ENCODE peak calls at places on chromosomes 12 and 14, in six cellular contexts. One of them, this sample, is unnamed.

GRCh38 chr14:55760801-55761200 is 180.8 kb downstream of the KTN1 start:
- DNase-seq in Karpas-422: no peak
- DNase-seq in fibroblast of lung: no peak
- DNase-seq in mammary epithelial cell: no peak
- DNase-seq in K562: no peak
- DNase-seq in HCT116: no peak
- DNase-seq in this sample: no peak

GRCh38 chr14:50569714-50570274 is 9.8 kb downstream of the ATL1 start:
- DNase-seq in Karpas-422: no peak
- DNase-seq in fibroblast of lung: no peak
- DNase-seq in mammary epithelial cell: no peak
- DNase-seq in K562: no peak
- DNase-seq in HCT116: no peak
- DNase-seq in this sample: no peak

GRCh38 chr14:67820428-67820881 is 876 bp downstream of the RAD51B start:
- DNase-seq in Karpas-422: peak; percentile 75
- DNase-seq in fibroblast of lung: peak; percentile 14
- DNase-seq in mammary epithelial cell: peak; percentile 8
- DNase-seq in K562: peak; percentile 26
- DNase-seq in HCT116: no peak
- DNase-seq in this sample: peak; percentile 32

GRCh38 chr12:27732281-27732680 is 21.6 kb downstream of the MRPS35 start:
- DNase-seq in Karpas-422: peak; percentile 66
- DNase-seq in fibroblast of lung: peak; percentile 6
- DNase-seq in mammary epithelial cell: peak; percentile 5
- DNase-seq in K562: peak; percentile 23
- DNase-seq in HCT116: no peak
- DNase-seq in this sample: peak; percentile 50

GRCh38 chr14:51848120-51848519 is 12.3 kb upstream of the GNG2 start:
- DNase-seq in Karpas-422: no peak
- DNase-seq in fibroblast of lung: no peak
- DNase-seq in mammary epithelial cell: peak; percentile 91
- DNase-seq in K562: no peak
- DNase-seq in HCT116: no peak
- DNase-seq in this sample: no peak

GRCh38 chr12:113170457-113170856 is 14.8 kb downstream of the DDX54 start:
- DNase-seq in Karpas-422: no peak
- DNase-seq in fibroblast of lung: no peak
- DNase-seq in mammary epithelial cell: no peak
- DNase-seq in K562: no peak
- DNase-seq in HCT116: no peak
- DNase-seq in this sample: no peak

GRCh38 chr14:102868956-102869531 is 53.4 kb upstream of the AMN start:
- DNase-seq in Karpas-422: no peak
- DNase-seq in fibroblast of lung: no peak
- DNase-seq in mammary epithelial cell: no peak
- DNase-seq in K562: no peak
- DNase-seq in HCT116: no peak
- DNase-seq in this sample: no peak

GRCh38 chr12:105507311-105508035 is 177.0 kb downstream of the C12orf75 start:
- DNase-seq in Karpas-422: no peak
- DNase-seq in fibroblast of lung: no peak
- DNase-seq in mammary epithelial cell: no peak
- DNase-seq in K562: no peak
- DNase-seq in HCT116: no peak
- DNase-seq in this sample: no peak

GRCh38 chr14:81418057-81418790 is 18.1 kb upstream of the STON2 start:
- DNase-seq in Karpas-422: no peak
- DNase-seq in fibroblast of lung: no peak
- DNase-seq in mammary epithelial cell: no peak
- DNase-seq in K562: no peak
- DNase-seq in HCT116: no peak
- DNase-seq in this sample: no peak

GRCh38 chr12:29957835-29958234 is 174.1 kb upstream of the TMTC1 start:
- DNase-seq in Karpas-422: no peak
- DNase-seq in fibroblast of lung: peak; percentile 15
- DNase-seq in mammary epithelial cell: no peak
- DNase-seq in K562: peak; percentile 3
- DNase-seq in HCT116: no peak
- DNase-seq in this sample: no peak

GRCh38 chr14:20332946-20333782 is at the start of gene CCNB1IP1:
- DNase-seq in Karpas-422: peak; percentile 96
- DNase-seq in fibroblast of lung: peak; percentile 95
- DNase-seq in mammary epithelial cell: peak; percentile 89
- DNase-seq in K562: peak; percentile 89
- DNase-seq in HCT116: peak; percentile 91
- DNase-seq in this sample: peak; percentile 97

GRCh38 chr12:65664715-65665250 is 159.5 kb upstream of the HMGA2 start:
- DNase-seq in Karpas-422: peak; percentile 7
- DNase-seq in fibroblast of lung: no peak
- DNase-seq in mammary epithelial cell: no peak
- DNase-seq in K562: no peak
- DNase-seq in HCT116: no peak
- DNase-seq in this sample: no peak

GRCh38 chr14:68495101-68495637 is 297.7 kb downstream of the ZFP36L1 start:
- DNase-seq in Karpas-422: peak; percentile 45
- DNase-seq in fibroblast of lung: no peak
- DNase-seq in mammary epithelial cell: peak; percentile 69
- DNase-seq in K562: no peak
- DNase-seq in HCT116: no peak
- DNase-seq in this sample: no peak

GRCh38 chr14:104084251-104085002 is 1.1 kb upstream of the ASPG start:
- DNase-seq in Karpas-422: no peak
- DNase-seq in fibroblast of lung: no peak
- DNase-seq in mammary epithelial cell: no peak
- DNase-seq in K562: no peak
- DNase-seq in HCT116: no peak
- DNase-seq in this sample: no peak

GRCh38 chr12:1830981-1831930 is 10.9 kb downstream of the LRTM2 start:
- DNase-seq in Karpas-422: no peak
- DNase-seq in fibroblast of lung: peak; percentile 57
- DNase-seq in mammary epithelial cell: peak; percentile 57
- DNase-seq in K562: peak; percentile 49
- DNase-seq in HCT116: no peak
- DNase-seq in this sample: peak; percentile 90

GRCh38 chr14:78950654-78951053 is 780.5 kb downstream of the NRXN3 start:
- DNase-seq in Karpas-422: no peak
- DNase-seq in fibroblast of lung: no peak
- DNase-seq in mammary epithelial cell: no peak
- DNase-seq in K562: no peak
- DNase-seq in HCT116: no peak
- DNase-seq in this sample: no peak

GRCh38 chr14:35829449-35829848 is 3.3 kb downstream of the BRMS1L start:
- DNase-seq in Karpas-422: no peak
- DNase-seq in fibroblast of lung: peak; percentile 32
- DNase-seq in mammary epithelial cell: no peak
- DNase-seq in K562: no peak
- DNase-seq in HCT116: no peak
- DNase-seq in this sample: no peak

GRCh38 chr12:52296572-52297215 is 5.4 kb upstream of the KRT81 start:
- DNase-seq in Karpas-422: no peak
- DNase-seq in fibroblast of lung: no peak
- DNase-seq in mammary epithelial cell: no peak
- DNase-seq in K562: no peak
- DNase-seq in HCT116: no peak
- DNase-seq in this sample: no peak

GRCh38 chr12:96420255-96420930 is 20.2 kb upstream of the CDK17 start:
- DNase-seq in Karpas-422: no peak
- DNase-seq in fibroblast of lung: no peak
- DNase-seq in mammary epithelial cell: no peak
- DNase-seq in K562: no peak
- DNase-seq in HCT116: no peak
- DNase-seq in this sample: no peak
- H2AFZ ChIP-seq in Karpas-422: no peak overlapping the region
- H2AFZ ChIP-seq in fibroblast of lung: no peak overlapping the region
- H2AFZ ChIP-seq in mammary epithelial cell: no peak overlapping the region
- H2AFZ ChIP-seq in K562: no peak overlapping the region
- H2AFZ ChIP-seq in HCT116: no peak overlapping the region
- H2AFZ ChIP-seq in this sample: peak overlapping the region; percentile 67

GRCh38 chr12:89513544-89513943 is 11.1 kb downstream of the GALNT4 start:
- DNase-seq in Karpas-422: no peak
- DNase-seq in fibroblast of lung: no peak
- DNase-seq in mammary epithelial cell: no peak
- DNase-seq in K562: no peak
- DNase-seq in HCT116: no peak
- DNase-seq in this sample: peak; percentile 10

GRCh38 chr12:89516633-89517032 is 8.0 kb downstream of the GALNT4 start:
- DNase-seq in Karpas-422: no peak
- DNase-seq in fibroblast of lung: no peak
- DNase-seq in mammary epithelial cell: no peak
- DNase-seq in K562: no peak
- DNase-seq in HCT116: no peak
- DNase-seq in this sample: no peak

GRCh38 chr12:89517648-89518047 is 6.9 kb downstream of the GALNT4 start:
- DNase-seq in Karpas-422: no peak
- DNase-seq in fibroblast of lung: no peak
- DNase-seq in mammary epithelial cell: no peak
- DNase-seq in K562: no peak
- DNase-seq in HCT116: no peak
- DNase-seq in this sample: no peak

DNA sequence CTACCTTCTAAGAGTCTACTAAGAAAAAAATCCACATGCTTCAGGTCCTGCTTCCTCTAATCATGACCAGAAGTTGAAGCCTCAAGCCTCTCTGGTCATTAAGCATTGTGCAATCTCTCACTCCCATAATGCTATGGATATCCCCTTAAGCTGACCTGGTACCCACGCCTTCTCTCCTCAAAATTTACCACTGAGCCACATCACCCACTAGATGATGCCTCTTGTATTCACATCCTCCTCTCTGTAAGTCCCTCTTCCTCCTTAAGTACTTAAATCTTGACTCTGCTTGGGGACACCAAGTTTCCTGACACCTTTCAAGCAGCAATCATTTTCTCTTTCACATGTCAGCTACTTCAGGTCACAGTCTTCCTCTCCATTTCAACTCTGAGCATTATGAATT is 9.8 kb downstream of the GALNT4 start:
- DNase-seq in Karpas-422: no peak
- DNase-seq in fibroblast of lung: no peak
- DNase-seq in mammary epithelial cell: no peak
- DNase-seq in K562: no peak
- DNase-seq in HCT116: no peak
- DNase-seq in this sample: no peak
- H2AFZ ChIP-seq in Karpas-422: no peak overlapping the region
- H2AFZ ChIP-seq in fibroblast of lung: no peak overlapping the region
- H2AFZ ChIP-seq in mammary epithelial cell: no peak overlapping the region
- H2AFZ ChIP-seq in K562: no peak overlapping the region
- H2AFZ ChIP-seq in HCT116: no peak overlapping the region
- H2AFZ ChIP-seq in this sample: no peak overlapping the region

GRCh38 chr12:16352481-16352880 is 5.0 kb downstream of the MGST1 start:
- DNase-seq in Karpas-422: no peak
- DNase-seq in fibroblast of lung: peak; percentile 47
- DNase-seq in mammary epithelial cell: peak; percentile 11
- DNase-seq in K562: no peak
- DNase-seq in HCT116: no peak
- DNase-seq in this sample: no peak
- H2AFZ ChIP-seq in Karpas-422: no peak overlapping the region
- H2AFZ ChIP-seq in fibroblast of lung: no peak overlapping the region
- H2AFZ ChIP-seq in mammary epithelial cell: no peak overlapping the region
- H2AFZ ChIP-seq in K562: no peak overlapping the region
- H2AFZ ChIP-seq in HCT116: no peak overlapping the region
- H2AFZ ChIP-seq in this sample: no peak overlapping the region

DNA sequence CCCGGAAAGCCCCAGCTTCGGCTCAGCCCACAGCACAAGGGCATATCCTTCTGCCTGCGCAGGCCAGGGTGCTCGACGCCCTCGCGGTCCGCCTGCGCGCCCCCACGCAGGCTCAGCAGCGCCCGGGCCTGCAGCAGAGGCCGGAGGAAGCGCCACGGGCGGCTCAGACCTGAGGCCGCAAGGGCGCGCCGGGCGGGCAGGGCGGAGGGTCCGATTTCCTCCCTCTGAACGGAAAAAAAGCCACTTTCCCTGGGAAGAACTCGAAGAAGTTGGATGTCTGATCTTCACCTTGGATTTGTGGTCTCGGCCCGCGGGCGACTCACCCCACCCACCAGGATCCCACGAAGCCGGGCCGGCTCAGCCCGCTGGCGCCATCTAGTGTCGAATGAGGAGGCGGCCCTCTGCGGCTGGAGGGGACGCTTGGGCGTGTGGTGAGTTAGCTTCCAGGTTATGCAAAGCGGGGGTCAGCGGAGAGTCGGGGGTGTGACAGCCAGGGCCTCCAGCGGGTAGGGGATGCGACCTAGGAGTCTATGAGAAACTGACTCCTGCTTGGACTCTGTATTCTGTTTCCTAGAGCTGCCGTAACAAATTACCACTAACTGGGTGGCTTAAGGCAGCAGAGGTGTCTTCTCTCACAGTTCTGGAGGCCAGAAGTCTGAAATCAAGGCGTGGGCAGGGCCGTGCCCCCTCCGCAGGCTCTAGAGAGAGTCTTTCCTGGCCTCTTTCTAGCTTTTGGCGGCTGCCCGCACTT is 40.0 kb upstream of the SRSF5 start:
- DNase-seq in Karpas-422: peak; percentile 94
- DNase-seq in fibroblast of lung: peak; percentile 65
- DNase-seq in mammary epithelial cell: peak; percentile 50
- DNase-seq in K562: peak; percentile 83
- DNase-seq in HCT116: no peak
- DNase-seq in this sample: peak; percentile 87
- H2AFZ ChIP-seq in Karpas-422: peak overlapping the region; percentile 57
- H2AFZ ChIP-seq in fibroblast of lung: peak overlapping the region; percentile 80
- H2AFZ ChIP-seq in mammary epithelial cell: peak overlapping the region; percentile 91
- H2AFZ ChIP-seq in K562: peak overlapping the region; percentile 94
- H2AFZ ChIP-seq in HCT116: peak overlapping the region; percentile 74
- H2AFZ ChIP-seq in this sample: peak overlapping the region; percentile 98

DNA sequence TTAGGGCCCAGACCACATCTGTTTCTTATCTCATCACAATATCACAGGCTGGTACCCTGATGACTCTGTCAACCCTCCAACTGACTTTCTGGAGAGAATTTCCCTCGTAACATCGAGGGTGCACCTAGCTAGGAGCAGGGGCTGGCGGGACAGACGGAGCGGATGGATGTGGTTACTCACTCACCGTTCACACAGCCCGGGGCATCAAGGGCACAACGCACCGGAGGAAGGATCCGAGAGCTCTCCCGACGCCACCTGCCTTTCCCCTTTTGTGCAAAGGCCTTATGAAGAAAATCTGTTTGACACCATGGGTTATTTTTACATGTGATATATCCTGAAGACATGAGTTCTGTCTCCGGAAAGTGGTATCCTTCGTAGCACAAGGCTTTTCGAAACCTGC is 31.4 kb downstream of the SLC15A4 start:
- DNase-seq in Karpas-422: no peak
- DNase-seq in fibroblast of lung: no peak
- DNase-seq in mammary epithelial cell: no peak
- DNase-seq in K562: no peak
- DNase-seq in HCT116: no peak
- DNase-seq in this sample: no peak
- H2AFZ ChIP-seq in Karpas-422: no peak overlapping the region
- H2AFZ ChIP-seq in fibroblast of lung: no peak overlapping the region
- H2AFZ ChIP-seq in mammary epithelial cell: no peak overlapping the region
- H2AFZ ChIP-seq in K562: no peak overlapping the region
- H2AFZ ChIP-seq in HCT116: no peak overlapping the region
- H2AFZ ChIP-seq in this sample: no peak overlapping the region

GRCh38 chr14:71932229-71932951 is at the start of gene RGS6:
- DNase-seq in Karpas-422: no peak
- DNase-seq in fibroblast of lung: no peak
- DNase-seq in mammary epithelial cell: peak; percentile 70
- DNase-seq in K562: no peak
- DNase-seq in HCT116: peak; percentile 43
- DNase-seq in this sample: peak; percentile 92
- H2AFZ ChIP-seq in Karpas-422: no peak within 1 kb of the TSS
- H2AFZ ChIP-seq in fibroblast of lung: no peak within 1 kb of the TSS
- H2AFZ ChIP-seq in mammary epithelial cell: peak within 1 kb of the TSS; percentile 76
- H2AFZ ChIP-seq in K562: no peak within 1 kb of the TSS
- H2AFZ ChIP-seq in HCT116: peak within 1 kb of the TSS; percentile 72
- H2AFZ ChIP-seq in this sample: peak within 1 kb of the TSS; percentile 96

This sample was measured in GM23338.